ENCODE peak calls at places on chromosomes 5 and 9, in five cellular contexts. One of them, this sample, is unnamed.

GRCh38 chr9:131394464-131395026 is 659 bp downstream of the PRRC2B start:
- DNase-seq in AG09309: no peak
- DNase-seq in sigmoid colon: peak; percentile 77
- DNase-seq in GM13976: peak; percentile 65
- DNase-seq in hypothalamus: no peak
- DNase-seq in this sample: peak; percentile 79

GRCh38 chr5:31531543-31531887 is 378 bp downstream of the DROSHA start:
- DNase-seq in sigmoid colon: peak; percentile 67
- DNase-seq in AG09309: no peak
- DNase-seq in hypothalamus: no peak
- DNase-seq in GM13976: peak; percentile 53
- DNase-seq in this sample: no peak

GRCh38 chr5:131186561-131187256 is 16.0 kb downstream of the LYRM7 start:
- DNase-seq in GM13976: no peak
- DNase-seq in hypothalamus: no peak
- DNase-seq in sigmoid colon: no peak
- DNase-seq in AG09309: no peak
- DNase-seq in this sample: no peak

GRCh38 chr5:115816226-115817042 is at the start of gene CDO1:
- DNase-seq in GM13976: peak; percentile 49
- DNase-seq in AG09309: no peak
- DNase-seq in sigmoid colon: peak; percentile 71
- DNase-seq in hypothalamus: peak; percentile 53
- DNase-seq in this sample: peak; percentile 65

GRCh38 chr5:157915638-157916037 is 56.7 kb upstream of the CLINT1 start:
- DNase-seq in AG09309: no peak
- DNase-seq in hypothalamus: peak; percentile 54
- DNase-seq in sigmoid colon: peak; percentile 94
- DNase-seq in GM13976: no peak
- DNase-seq in this sample: peak; percentile 90

GRCh38 chr9:35002623-35003022 is 13.1 kb downstream of the DNAJB5 start:
- DNase-seq in GM13976: peak; percentile 38
- DNase-seq in AG09309: no peak
- DNase-seq in sigmoid colon: no peak
- DNase-seq in hypothalamus: no peak
- DNase-seq in this sample: no peak

GRCh38 chr9:124218438-124219289 is 39.1 kb upstream of the NEK6 start:
- DNase-seq in AG09309: no peak
- DNase-seq in sigmoid colon: peak; percentile 74
- DNase-seq in GM13976: peak; percentile 84
- DNase-seq in hypothalamus: peak; percentile 22
- DNase-seq in this sample: peak; percentile 76

GRCh38 chr5:179805529-179806249 is 977 bp downstream of the MGAT4B start:
- DNase-seq in AG09309: no peak
- DNase-seq in hypothalamus: no peak
- DNase-seq in GM13976: peak; percentile 82
- DNase-seq in sigmoid colon: peak; percentile 77
- DNase-seq in this sample: peak; percentile 81

GRCh38 chr5:38905516-38905915 is 59.7 kb downstream of the OSMR start:
- DNase-seq in sigmoid colon: no peak
- DNase-seq in hypothalamus: no peak
- DNase-seq in GM13976: no peak
- DNase-seq in AG09309: no peak
- DNase-seq in this sample: no peak

GRCh38 chr9:132827366-132827765 is 50.7 kb downstream of the AK8 start:
- DNase-seq in sigmoid colon: peak; percentile 48
- DNase-seq in GM13976: no peak
- DNase-seq in AG09309: no peak
- DNase-seq in hypothalamus: no peak
- DNase-seq in this sample: no peak

GRCh38 chr9:2199999-2200796 is 185.1 kb downstream of the SMARCA2 start:
- DNase-seq in hypothalamus: no peak
- DNase-seq in AG09309: no peak
- DNase-seq in sigmoid colon: no peak
- DNase-seq in GM13976: no peak
- DNase-seq in this sample: no peak

GRCh38 chr5:57863661-57864060 is 381.1 kb upstream of the ACTBL2 start:
- DNase-seq in GM13976: no peak
- DNase-seq in AG09309: peak; percentile 62
- DNase-seq in hypothalamus: no peak
- DNase-seq in sigmoid colon: no peak
- DNase-seq in this sample: no peak

GRCh38 chr9:131697097-131697496 is 42.8 kb downstream of the RAPGEF1 start:
- DNase-seq in AG09309: no peak
- DNase-seq in hypothalamus: peak; percentile 11
- DNase-seq in GM13976: no peak
- DNase-seq in sigmoid colon: peak; percentile 87
- DNase-seq in this sample: no peak

GRCh38 chr5:81068635-81069034 is 108.5 kb downstream of the RASGRF2 start:
- DNase-seq in GM13976: no peak
- DNase-seq in AG09309: no peak
- DNase-seq in hypothalamus: no peak
- DNase-seq in sigmoid colon: no peak
- DNase-seq in this sample: no peak

GRCh38 chr5:39501403-39501802 is 76.6 kb upstream of the DAB2 start:
- DNase-seq in AG09309: no peak
- DNase-seq in hypothalamus: no peak
- DNase-seq in sigmoid colon: peak; percentile 81
- DNase-seq in GM13976: no peak
- DNase-seq in this sample: no peak

GRCh38 chr5:132020568-132021339 is 9.3 kb upstream of the ACSL6 start:
- DNase-seq in hypothalamus: no peak
- DNase-seq in AG09309: no peak
- DNase-seq in sigmoid colon: no peak
- DNase-seq in GM13976: no peak
- DNase-seq in this sample: no peak

GRCh38 chr5:122805481-122805880 is 30.6 kb downstream of the SNX2 start:
- DNase-seq in hypothalamus: no peak
- DNase-seq in AG09309: peak; percentile 21
- DNase-seq in sigmoid colon: no peak
- DNase-seq in GM13976: no peak
- DNase-seq in this sample: no peak

GRCh38 chr9:34989946-34990635 is 546 bp downstream of the DNAJB5 start:
- DNase-seq in hypothalamus: no peak
- DNase-seq in sigmoid colon: peak; percentile 87
- DNase-seq in AG09309: no peak
- DNase-seq in GM13976: peak; percentile 67
- DNase-seq in this sample: no peak

GRCh38 chr5:111063709-111064322 is 7.7 kb upstream of the TSLP start:
- DNase-seq in AG09309: no peak
- DNase-seq in hypothalamus: no peak
- DNase-seq in sigmoid colon: no peak
- DNase-seq in GM13976: no peak
- DNase-seq in this sample: no peak